ENCODE peak calls at places on chromosomes 12 and 14, in seven cellular contexts. N is HCT116, J is mesenchymal stem cell, X is Karpas-422, Y is astrocyte, F is GM23338, A is fibroblast of lung. V is an unnamed sample.

GRCh38 chr12:32493282-32493681 is 93.9 kb downstream of the FGD4 start:
- DNase-seq in N (no peak), J (no peak), X (no peak), Y (no peak), F (no peak), A (no peak), V (no peak)

GRCh38 chr14:81784084-81784483 is 250.4 kb upstream of the SEL1L start:
- DNase-seq in N (no peak), J (no peak), X (no peak), Y (no peak), F (no peak), A (no peak), V (no peak)

GRCh38 chr14:67580336-67581230 is 19.5 kb downstream of the PIGH start:
- DNase-seq in N (no peak), J (no peak), X (no peak), Y (no peak), F (no peak), A (no peak), V (no peak)

GRCh38 chr14:99270491-99271287 is 1.3 kb downstream of the BCL11B start:
- DNase-seq in N (no peak), J (no peak), X (no peak), Y (no peak), F (peak; percentile 85), A (no peak), V (peak; percentile 52)

GRCh38 chr12:66275040-66275439 is 27.3 kb upstream of the HELB start:
- DNase-seq in N (no peak), J (no peak), X (no peak), Y (no peak), F (no peak), A (no peak), V (no peak)

GRCh38 chr14:60220084-60220483 is 28.9 kb upstream of the PPM1A start:
- DNase-seq in N (no peak), J (no peak), X (no peak), Y (no peak), F (no peak), A (no peak), V (no peak)

GRCh38 chr14:79136437-79137430 is 966.6 kb downstream of the NRXN3 start:
- DNase-seq in N (no peak), J (no peak), X (no peak), Y (peak; percentile 18), F (no peak), A (no peak), V (no peak)

GRCh38 chr14:31283568-31284252 is 76.1 kb upstream of the HECTD1 start:
- DNase-seq in N (no peak), J (peak; percentile 45), X (no peak), Y (peak; percentile 14), F (no peak), A (no peak), V (no peak)

GRCh38 chr14:23043749-23044148 is 1.7 kb downstream of the PSMB11 start:
- DNase-seq in N (no peak), J (no peak), X (no peak), Y (no peak), F (no peak), A (no peak), V (no peak)

GRCh38 chr12:30501718-30502117 is 194.0 kb downstream of the IPO8 start:
- DNase-seq in N (no peak), J (no peak), X (no peak), Y (no peak), F (no peak), A (no peak), V (no peak)

GRCh38 chr12:62379026-62379722 is 87.5 kb upstream of the MON2 start:
- DNase-seq in N (no peak), J (no peak), X (no peak), Y (peak; percentile 19), F (no peak), A (peak; percentile 42), V (no peak)

GRCh38 chr12:5295151-5295550 is 136.8 kb upstream of the NTF3 start:
- DNase-seq in N (no peak), J (no peak), X (no peak), Y (no peak), F (no peak), A (no peak), V (no peak)

GRCh38 chr12:64685076-64685475 is 74.1 kb downstream of the GNS start:
- DNase-seq in N (no peak), J (no peak), X (peak; percentile 38), Y (no peak), F (no peak), A (no peak), V (no peak)

DNA sequence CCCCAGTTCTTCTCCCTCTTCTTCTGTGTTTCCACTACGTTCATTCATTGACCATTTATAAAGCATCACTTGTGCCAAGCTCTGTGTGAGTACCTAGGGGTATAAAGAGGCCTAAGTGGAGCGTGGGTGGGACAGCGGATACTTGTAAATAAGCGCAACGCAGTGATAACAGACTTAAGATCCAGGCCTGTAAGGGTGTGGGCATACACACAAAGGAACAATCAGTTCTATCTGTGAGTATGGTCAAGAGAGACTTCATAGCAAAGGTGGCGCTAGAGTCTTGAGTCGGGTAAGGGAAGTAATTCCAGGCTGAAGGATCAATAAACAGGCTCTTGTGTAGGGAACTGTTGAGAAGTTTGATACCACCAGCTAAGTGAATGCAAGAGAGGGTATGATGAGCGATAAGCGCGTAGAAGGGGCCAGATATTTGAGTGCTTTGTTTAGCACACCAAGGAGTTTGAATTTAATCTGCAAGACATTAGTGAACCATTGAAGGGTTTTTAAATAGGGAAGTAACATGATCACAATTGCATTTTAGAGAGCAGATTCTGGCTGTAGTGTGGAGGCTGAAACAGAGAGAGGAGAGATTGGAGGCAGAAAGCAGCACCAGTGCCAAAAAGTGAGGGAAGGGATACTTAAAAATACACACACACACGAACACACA is 1.0 kb upstream of the GXYLT1 start:
- DNase-seq in N (no peak), J (peak; percentile 11), X (peak; percentile 73), Y (no peak), F (peak; percentile 68), A (no peak), V (no peak)
- H2AFZ ChIP-seq in N (peak overlapping the region; percentile 20), J (no peak overlapping the region), X (peak overlapping the region; percentile 19), Y (peak overlapping the region; percentile 83), F (peak overlapping the region; percentile 99), A (peak overlapping the region; percentile 1), V (peak overlapping the region; percentile 76)

GRCh38 chr12:9721394-9722092 is 11.4 kb downstream of the CLECL1 start:
- DNase-seq in N (no peak), J (peak; percentile 65), X (no peak), Y (no peak), F (no peak), A (peak; percentile 58), V (no peak)

GRCh38 chr12:9724023-9724422 is 8.9 kb downstream of the CLECL1 start:
- DNase-seq in N (no peak), J (no peak), X (no peak), Y (no peak), F (no peak), A (no peak), V (no peak)

GRCh38 chr12:9718968-9719367 is 13.9 kb downstream of the CLECL1 start:
- DNase-seq in N (no peak), J (no peak), X (no peak), Y (no peak), F (no peak), A (no peak), V (no peak)

GRCh38 chr12:9717070-9717925 is 15.6 kb downstream of the CLECL1 start:
- DNase-seq in N (no peak), J (no peak), X (no peak), Y (no peak), F (no peak), A (no peak), V (no peak)

DNA sequence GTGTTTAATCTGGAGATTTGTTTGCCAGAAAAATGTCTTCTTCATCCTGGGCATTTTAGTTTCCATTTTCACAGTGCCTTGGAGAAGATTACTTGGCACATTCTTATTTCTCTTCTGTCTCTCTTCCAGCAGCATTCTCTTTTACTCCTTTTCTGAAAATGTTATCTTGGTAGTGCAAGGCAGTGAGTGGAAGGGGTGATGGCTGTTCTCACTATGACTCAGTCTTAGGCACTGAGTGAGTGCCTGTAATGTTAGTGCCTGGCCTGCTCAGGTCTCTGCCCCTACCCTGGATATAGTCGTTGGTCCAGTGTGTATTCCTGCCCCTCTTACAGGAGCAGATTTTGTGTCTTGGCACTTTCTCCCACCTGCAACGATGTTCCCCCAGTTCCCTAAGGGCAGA is 13.1 kb downstream of the CLECL1 start:
- DNase-seq in N (no peak), J (peak; percentile 14), X (no peak), Y (no peak), F (no peak), A (no peak), V (no peak)
- H3K4me2 ChIP-seq in N (no peak overlapping the region), J (no peak overlapping the region), X (no peak overlapping the region), Y (no peak overlapping the region), F (no peak overlapping the region), A (no peak overlapping the region), V (no peak overlapping the region)

DNA sequence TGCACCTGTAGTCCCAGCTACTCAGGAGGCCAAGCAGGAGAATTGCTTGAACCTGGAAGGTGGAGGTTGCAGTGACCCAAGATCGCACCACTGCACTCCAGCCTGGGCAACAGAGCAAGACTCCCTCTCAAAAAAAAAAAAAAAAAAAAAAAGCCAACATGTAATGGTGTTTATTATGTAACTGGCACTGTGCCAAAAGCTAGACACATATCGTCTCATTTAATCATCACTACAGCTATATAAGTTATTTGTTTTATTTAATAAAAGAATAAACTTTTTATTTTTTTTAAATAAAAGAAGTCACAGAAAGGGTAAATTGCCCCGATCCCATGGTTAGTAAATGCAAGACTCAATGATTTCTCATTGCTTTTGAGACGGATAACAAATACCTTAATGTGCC is 76.9 kb downstream of the PTCSC3 start:
- DNase-seq in N (no peak), J (no peak), X (no peak), Y (no peak), F (no peak), A (no peak), V (no peak)
- H3K27me3 ChIP-seq in N (no peaks in the 10 kb centered on the region), J (no peaks in the 10 kb centered on the region), X (no peaks in the 10 kb centered on the region), Y (no peaks in the 10 kb centered on the region), F (no peaks in the 10 kb centered on the region), A (no peaks in the 10 kb centered on the region), V (no peaks in the 10 kb centered on the region)

GRCh38 chr12:109571773-109572505 is 1.4 kb downstream of the MMAB start:
- DNase-seq in N (no peak), J (no peak), X (no peak), Y (no peak), F (no peak), A (no peak), V (no peak)

GRCh38 chr12:109575683-109576082 is 2.1 kb downstream of the MVK start:
- DNase-seq in N (no peak), J (no peak), X (no peak), Y (no peak), F (no peak), A (no peak), V (no peak)

GRCh38 chr12:109573029-109573913 is at the start of the genes MMAB and MVK:
- DNase-seq in N (peak; percentile 99), J (peak; percentile 99), X (peak; percentile 100), Y (peak; percentile 99), F (peak; percentile 100), A (peak; percentile 99), V (peak; percentile 99)

GRCh38 chr12:109572506-109572845 is 828 bp downstream of the MMAB start:
- DNase-seq in N (no peak), J (no peak), X (no peak), Y (no peak), F (no peak), A (no peak), V (no peak)

GRCh38 chr12:109573914-109574244 is 285 bp downstream of the MVK start:
- DNase-seq in N (no peak), J (no peak), X (no peak), Y (no peak), F (no peak), A (no peak), V (no peak)
- H2AFZ ChIP-seq in N (no peak overlapping the region), J (no peak overlapping the region), X (peak overlapping the region; percentile 52), Y (peak overlapping the region; percentile 85), F (peak overlapping the region; percentile 58), A (peak overlapping the region; percentile 57), V (peak overlapping the region; percentile 71)